ENCODE peak calls at places on chromosomes 3 and 15, in four cellular contexts. P is B cell, O is glutamatergic neuron, V is dorsolateral prefrontal cortex. E is an unnamed sample.

GRCh38 chr15:47846128-47846868 is 129.0 kb downstream of the SEMA6D start:
- DNase-seq in P (no peak), O (no peak), V (no peak), E (no peak)

GRCh38 chr3:120615863-120616599 is 19.9 kb downstream of the NDUFB4 start:
- DNase-seq in P (no peak), O (peak; percentile 61), V (no peak), E (no peak)

GRCh38 chr15:27679621-27680521 is 419.2 kb downstream of the OCA2 start:
- DNase-seq in P (no peak), O (no peak), V (no peak), E (no peak)

GRCh38 chr3:69890094-69890493 is 109.4 kb upstream of the SAMMSON start:
- DNase-seq in P (no peak), O (no peak), V (no peak), E (no peak)

GRCh38 chr3:186783731-186784515 is 546 bp downstream of the EIF4A2 start:
- DNase-seq in P (peak; percentile 83), O (peak; percentile 88), V (peak; percentile 89), E (peak; percentile 82)

GRCh38 chr3:36695113-36695768 is 69.1 kb downstream of the DCLK3 start:
- DNase-seq in P (no peak), O (no peak), V (no peak), E (no peak)

GRCh38 chr3:27653803-27654558 is 68.1 kb downstream of the EOMES start:
- DNase-seq in P (no peak), O (no peak), V (no peak), E (no peak)

GRCh38 chr15:74669627-74670026 is 26.2 kb downstream of the EDC3 start:
- DNase-seq in P (no peak), O (no peak), V (no peak), E (no peak)

GRCh38 chr3:175255698-175256097 is 396.6 kb downstream of the NAALADL2 start:
- DNase-seq in P (no peak), O (no peak), V (no peak), E (no peak)

GRCh38 chr15:28106294-28107110 is 7.4 kb upstream of the OCA2 start:
- DNase-seq in P (no peak), O (no peak), V (no peak), E (peak; percentile 39)

GRCh38 chr3:9884555-9885165 is 4.6 kb upstream of the CIDEC start:
- DNase-seq in P (no peak), O (no peak), V (no peak), E (no peak)

GRCh38 chr3:37739579-37740290 is 121.9 kb upstream of the CTDSPL start:
- DNase-seq in P (no peak), O (no peak), V (no peak), E (no peak)

GRCh38 chr3:47781326-47781684 is 388 bp downstream of the SMARCC1 start:
- DNase-seq in P (peak; percentile 60), O (peak; percentile 78), V (peak; percentile 63), E (peak; percentile 65)

GRCh38 chr3:178537123-178537754 is 1.0 kb downstream of the KCNMB2 start:
- DNase-seq in P (no peak), O (no peak), V (no peak), E (no peak)

GRCh38 chr15:40782609-40783227 is 12.9 kb downstream of the C15orf62 start:
- DNase-seq in P (peak; percentile 84), O (peak; percentile 81), V (no peak), E (peak; percentile 70)

GRCh38 chr15:45117327-45118130 is 3.4 kb downstream of the DUOXA2 start:
- DNase-seq in P (no peak), O (peak; percentile 12), V (no peak), E (no peak)

GRCh38 chr15:40439461-40440299 is 1.1 kb upstream of the BAHD1 start:
- DNase-seq in P (no peak), O (peak; percentile 50), V (peak; percentile 79), E (no peak)

GRCh38 chr3:29241855-29242254 is 39.0 kb upstream of the RBMS3 start:
- DNase-seq in P (no peak), O (no peak), V (no peak), E (no peak)

GRCh38 chr15:69881760-69882159 is 216.0 kb downstream of the TLE3 start:
- DNase-seq in P (peak; percentile 91), O (no peak), V (peak; percentile 30), E (no peak)

GRCh38 chr3:28586325-28586724 is 237.7 kb upstream of the AZI2 start:
- DNase-seq in P (no peak), O (no peak), V (no peak), E (no peak)

GRCh38 chr15:59522988-59523461 is 85.0 kb downstream of the FAM81A start:
- DNase-seq in P (peak; percentile 66), O (no peak), V (no peak), E (no peak)

DNA sequence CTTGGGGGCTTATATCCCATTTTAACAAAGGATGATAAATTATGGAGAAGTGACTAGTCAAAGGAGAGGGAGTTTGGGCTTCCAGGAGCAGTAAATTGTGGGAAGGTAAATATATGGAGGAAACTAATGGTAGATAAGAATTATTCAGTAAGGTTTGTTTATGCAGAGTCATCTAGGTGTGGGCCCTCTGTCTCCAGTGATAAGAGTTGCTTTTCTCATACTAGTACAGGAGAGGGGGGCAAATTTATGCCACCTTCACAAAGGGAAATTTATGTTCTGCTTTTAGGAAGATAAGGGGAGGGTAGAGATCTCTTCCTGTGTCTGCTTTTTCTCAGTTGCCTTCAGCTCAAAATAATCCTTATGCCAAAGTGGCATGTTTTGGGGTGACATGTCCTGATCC is 383.7 kb upstream of the PPP2R3A start:
- DNase-seq in P (no peak), O (no peak), V (no peak), E (no peak)
- TF ChIP-seq CTCF in P (no peak), O (no peak), V (no peak), E (no peak)

DNA sequence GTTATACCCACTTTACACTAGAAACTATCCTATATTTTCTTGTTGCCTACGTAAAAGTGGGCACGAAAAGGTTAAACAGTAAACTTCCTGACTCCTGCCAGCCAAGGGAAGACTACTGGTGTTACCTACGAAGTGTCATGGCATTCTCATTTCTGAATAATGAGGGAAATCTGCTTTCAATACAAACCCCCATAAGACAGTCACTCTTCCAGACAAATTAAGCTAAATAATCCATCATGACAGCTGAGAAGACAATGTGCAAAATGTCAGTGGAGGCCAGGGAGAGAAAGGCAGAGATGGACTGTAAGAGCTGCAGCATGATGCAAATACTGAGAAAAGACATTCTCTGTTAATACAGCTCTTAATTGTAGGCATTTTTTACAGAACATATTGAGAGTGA is 136.5 kb downstream of the SERPINI1 start:
- DNase-seq in P (no peak), O (no peak), V (no peak), E (no peak)
- TF ChIP-seq CTCF in P (no peak), O (no peak), V (no peak), E (no peak)

GRCh38 chr15:83657549-83657948 is 3.6 kb downstream of the ADAMTSL3 start:
- DNase-seq in P (no peak), O (no peak), V (no peak), E (no peak)
- TF ChIP-seq CTCF in P (no peak), O (peak; percentile 17), V (no peak), E (peak; percentile 42)

DNA sequence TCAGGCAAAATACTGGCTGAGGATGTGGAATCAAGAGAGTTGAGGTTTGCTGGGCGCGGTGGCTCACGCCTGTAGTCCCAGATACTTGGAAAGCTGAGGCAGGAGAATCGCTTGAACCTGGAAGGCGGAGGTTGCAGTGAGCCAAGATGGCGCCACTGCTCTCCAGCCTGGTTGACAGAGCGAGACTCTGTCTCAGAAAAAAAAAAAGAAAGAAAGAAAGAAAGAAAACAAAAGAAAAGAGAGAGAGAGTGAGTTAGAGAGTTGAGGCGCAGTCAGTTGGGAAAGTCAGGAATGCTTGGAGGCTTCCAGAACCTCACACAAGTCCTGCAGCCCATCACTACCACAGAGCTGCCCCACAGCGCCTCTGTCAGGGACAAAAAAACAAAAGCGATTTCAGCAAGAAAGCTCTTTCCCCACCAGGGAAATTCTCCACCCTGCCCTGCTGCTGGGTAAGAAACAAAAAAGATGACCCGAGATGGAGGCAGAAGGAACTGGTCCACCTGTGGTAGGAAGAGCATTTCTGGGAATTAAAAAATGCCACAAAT is 13.8 kb downstream of the HDC start:
- DNase-seq in P (no peak), O (no peak), V (no peak), E (no peak)
- TF ChIP-seq CTCF in P (no peak), O (no peak), V (no peak), E (no peak)

GRCh38 chr3:52281980-52282801 is 3.7 kb upstream of the WDR82 start:
- DNase-seq in P (no peak), O (no peak), V (no peak), E (no peak)

GRCh38 chr3:52277071-52277964 is 1.1 kb downstream of the WDR82 start:
- DNase-seq in P (peak; percentile 60), O (peak; percentile 72), V (peak; percentile 74), E (peak; percentile 62)

GRCh38 chr3:52277972-52278509 is 408 bp downstream of the WDR82 start:
- DNase-seq in P (peak; percentile 67), O (peak; percentile 69), V (no peak), E (peak; percentile 52)

GRCh38 chr3:52280046-52280445 is 1.6 kb upstream of the WDR82 start:
- DNase-seq in P (no peak), O (no peak), V (no peak), E (no peak)

GRCh38 chr3:52278510-52279069 is at the start of gene WDR82:
- DNase-seq in P (peak; percentile 96), O (peak; percentile 100), V (peak; percentile 99), E (peak; percentile 99)
- TF ChIP-seq CTCF in P (peak; percentile 24), O (peak; percentile 61), V (peak; percentile 47), E (peak; percentile 56)

DNA sequence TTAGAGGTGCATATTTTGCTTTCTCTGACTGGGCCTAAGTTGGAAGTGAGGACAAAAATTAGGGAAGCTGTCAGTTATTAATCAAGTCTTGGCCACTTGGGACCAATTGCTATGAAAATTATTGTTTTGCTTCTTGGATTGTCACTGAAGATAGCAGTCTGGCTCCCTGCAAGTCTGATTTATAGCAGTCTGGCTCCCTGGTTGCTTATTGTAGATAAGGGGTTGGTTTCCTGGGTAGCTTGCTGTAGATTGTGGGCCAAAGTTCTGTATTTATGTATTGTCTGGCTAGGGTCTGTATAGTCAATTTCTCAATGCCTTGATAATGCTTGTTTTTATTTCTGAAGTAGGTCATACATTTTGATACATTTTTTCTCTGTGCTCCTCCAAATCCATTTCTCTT is 13.3 kb upstream of the DRD3 start:
- DNase-seq in P (no peak), O (no peak), V (no peak), E (no peak)
- TF ChIP-seq CTCF in P (no peak), O (no peak), V (no peak), E (no peak)

DNA sequence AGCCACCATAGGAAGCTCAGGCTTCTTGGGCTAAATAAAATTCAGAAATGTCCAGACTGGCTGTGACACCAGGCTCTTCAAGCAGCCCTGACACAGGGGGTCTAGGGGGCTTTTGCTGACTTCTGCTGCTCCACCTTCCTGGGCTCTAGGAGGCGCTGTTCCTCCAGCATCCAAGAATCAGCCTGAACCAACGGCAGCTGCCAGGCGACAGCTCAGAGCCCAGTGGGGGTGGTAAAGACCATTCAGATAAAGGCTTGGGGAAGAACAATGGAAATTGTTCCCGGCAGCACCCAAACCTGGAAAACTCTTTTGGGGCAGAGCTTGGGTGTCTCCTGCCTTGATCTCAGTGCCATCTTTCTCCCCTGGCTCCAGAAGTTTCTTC is 21.6 kb upstream of the PSTPIP1 start:
- DNase-seq in P (peak; percentile 54), O (peak; percentile 76), V (peak; percentile 58), E (peak; percentile 74)
- TF ChIP-seq CTCF in P (peak; percentile 48), O (peak; percentile 74), V (peak; percentile 63), E (peak; percentile 66)

GRCh38 chr15:91655891-91656290 is 197.6 kb upstream of the SLCO3A1 start:
- DNase-seq in P (no peak), O (no peak), V (no peak), E (no peak)

GRCh38 chr15:91664224-91664836 is 189.2 kb upstream of the SLCO3A1 start:
- DNase-seq in P (no peak), O (no peak), V (no peak), E (no peak)

GRCh38 chr15:91660174-91660649 is 193.3 kb upstream of the SLCO3A1 start:
- DNase-seq in P (no peak), O (no peak), V (no peak), E (no peak)
- TF ChIP-seq CTCF in P (no peak), O (no peak), V (no peak), E (no peak)

E was measured in endothelial cell.